ENCODE peak calls at places on chromosome 4, in six cellular contexts. E is IMR-90, A is BJ, R is heart left ventricle, M is A549, H is lower lobe of right lung. P is an unnamed sample.
A peak's percentile ranks its signal among the peaks of the same experiment; 100 is the strongest.

GRCh38 chr4:72094054-72094780 is 62.4 kb downstream of the NPFFR2 start:
- DNase-seq in E (no peak), R (no peak), A (no peak), H (peak; percentile 80), M (no peak), P (no peak)

GRCh38 chr4:43353552-43353951 is 461.0 kb downstream of the GRXCR1 start:
- DNase-seq in A (no peak), M (no peak), H (no peak), E (no peak), R (no peak), P (no peak)

GRCh38 chr4:183987529-183987946 is 82.4 kb downstream of the STOX2 start:
- DNase-seq in H (peak; percentile 69), E (peak; percentile 91), A (peak; percentile 16), M (peak; percentile 26), R (peak; percentile 87), P (peak; percentile 73)

GRCh38 chr4:123976285-123976684 is 579.7 kb downstream of the SPRY1 start:
- DNase-seq in H (no peak), M (no peak), R (no peak), E (peak; percentile 24), A (no peak), P (no peak)

GRCh38 chr4:2833671-2834000 is 10.0 kb upstream of the ADD1 start:
- DNase-seq in E (no peak), H (peak; percentile 37), M (no peak), A (no peak), R (no peak), P (peak; percentile 22)

GRCh38 chr4:97498875-97499274 is 644.4 kb downstream of the STPG2 start:
- DNase-seq in H (no peak), A (no peak), R (no peak), M (peak; percentile 1), E (no peak), P (no peak)

GRCh38 chr4:109325698-109326097 is 23.2 kb upstream of the COL25A1 start:
- DNase-seq in A (no peak), M (no peak), H (no peak), E (no peak), R (no peak), P (no peak)

GRCh38 chr4:87058272-87059073 is 123.7 kb downstream of the AFF1 start:
- DNase-seq in M (no peak), H (peak; percentile 59), R (no peak), A (no peak), E (no peak), P (no peak)

GRCh38 chr4:80875642-80876041 is 154.9 kb upstream of the BMP3 start:
- DNase-seq in R (no peak), E (no peak), M (no peak), H (no peak), A (no peak), P (no peak)

GRCh38 chr4:3157366-3157765 is 82.9 kb downstream of the HTT start:
- DNase-seq in H (no peak), E (no peak), R (no peak), A (no peak), M (no peak), P (no peak)

GRCh38 chr4:118974758-118975157 is 86.1 kb downstream of the SYNPO2 start:
- DNase-seq in A (no peak), R (no peak), E (peak; percentile 63), M (no peak), H (no peak), P (no peak)

GRCh38 chr4:82948647-82949204 is 48.2 kb downstream of the THAP9 start:
- DNase-seq in A (no peak), E (peak; percentile 52), R (no peak), M (no peak), H (no peak), P (no peak)

GRCh38 chr4:41661447-41662076 is 87.0 kb downstream of the PHOX2B start:
- DNase-seq in M (peak; percentile 35), H (peak; percentile 57), R (no peak), E (peak; percentile 48), A (no peak), P (peak; percentile 46)

GRCh38 chr4:88661724-88662123 is 35.9 kb downstream of the NAP1L5 start:
- DNase-seq in M (no peak), A (peak; percentile 71), H (no peak), R (no peak), E (peak; percentile 88), P (no peak)

GRCh38 chr4:188372856-188373255 is 233.6 kb downstream of the TRIML1 start:
- DNase-seq in R (no peak), H (no peak), A (no peak), E (peak; percentile 47), M (peak; percentile 2), P (peak; percentile 88)

GRCh38 chr4:141124224-141124623 is 9.0 kb downstream of the RNF150 start:
- DNase-seq in E (no peak), R (no peak), M (no peak), H (no peak), A (no peak), P (no peak)

GRCh38 chr4:38207110-38207457 is 246.9 kb downstream of the PTTG2 start:
- DNase-seq in M (no peak), R (no peak), H (no peak), E (no peak), A (no peak), P (no peak)

GRCh38 chr4:75542824-75543223 is 13.0 kb upstream of the ODAPH start:
- DNase-seq in A (peak; percentile 34), H (no peak), M (no peak), E (peak; percentile 96), R (no peak), P (no peak)

GRCh38 chr4:7281316-7282093 is 89.2 kb downstream of the SORCS2 start:
- DNase-seq in E (peak; percentile 25), A (no peak), R (no peak), H (no peak), M (no peak), P (no peak)

GRCh38 chr4:122122083-122122482 is 30.0 kb upstream of the BLTP1 start:
- DNase-seq in E (no peak), H (no peak), M (no peak), A (no peak), R (no peak), P (no peak)

GRCh38 chr4:51890760-51891159 is 47.8 kb downstream of the DCUN1D4 start:
- DNase-seq in H (no peak), R (no peak), A (no peak), M (no peak), E (no peak), P (no peak)

GRCh38 chr4:74440356-74440755 is 4.6 kb upstream of the AREG start:
- DNase-seq in A (no peak), H (no peak), E (no peak), R (no peak), M (no peak), P (no peak)

GRCh38 chr4:4394644-4395043 is 7.7 kb downstream of the NSG1 start:
- DNase-seq in R (peak; percentile 13), M (no peak), H (no peak), A (no peak), E (peak; percentile 51), P (no peak)

GRCh38 chr4:11424000-11424399 is 4.7 kb downstream of the HS3ST1 start:
- DNase-seq in R (no peak), H (no peak), E (peak; percentile 4), A (no peak), M (peak; percentile 25), P (no peak)
- TF ChIP-seq CTCF in R (peak; percentile 17), H (peak; percentile 38), E (no peak), A (no peak), M (peak; percentile 29), P (peak; percentile 29)

GRCh38 chr4:101791189-101791572 is 651 bp downstream of the BANK1 start:
- DNase-seq in A (no peak), E (no peak), R (no peak), H (no peak), M (peak; percentile 15), P (no peak)
- H3K4me3 ChIP-seq in A (peak overlapping the region; percentile 35), E (no peak overlapping the region), R (peak overlapping the region; percentile 67), H (peak overlapping the region; percentile 59), M (peak overlapping the region; percentile 46), P (peak overlapping the region; percentile 58)

DNA sequence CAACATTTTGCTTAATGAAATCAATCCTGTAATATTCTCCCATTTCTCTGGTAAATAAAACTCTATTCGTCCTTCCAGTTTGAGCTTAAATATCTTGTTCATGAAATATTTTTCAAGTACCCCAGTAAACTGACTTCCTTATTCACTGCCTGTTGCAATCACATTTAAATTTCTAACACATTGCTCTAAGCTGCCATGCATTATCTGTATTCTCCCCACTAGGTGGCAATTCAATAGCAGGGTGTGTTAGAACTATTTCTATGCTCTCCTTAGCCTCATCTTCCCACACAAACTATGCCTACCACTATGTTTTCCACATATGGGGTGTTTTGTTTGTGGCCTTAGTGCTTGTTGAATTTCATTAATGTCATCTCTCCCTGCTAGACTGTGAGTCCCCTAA is 377.1 kb upstream of the HS3ST1 start:
- DNase-seq in H (no peak), A (no peak), E (peak; percentile 1), R (no peak), M (peak; percentile 2), P (peak; percentile 7)
- TF ChIP-seq CTCF in H (peak; percentile 59), A (no peak), E (peak; percentile 22), R (peak; percentile 55), M (peak; percentile 25), P (peak; percentile 40)

GRCh38 chr4:212438-213174 is 88.3 kb downstream of the ZNF718 start:
- DNase-seq in H (peak; percentile 61), M (no peak), E (peak; percentile 71), R (peak; percentile 88), A (peak; percentile 49), P (no peak)

GRCh38 chr4:217891-218290 is 87.4 kb downstream of the ZNF732 start:
- DNase-seq in M (no peak), E (no peak), A (no peak), R (no peak), H (no peak), P (no peak)

GRCh38 chr4:211033-211511 is 86.8 kb downstream of the ZNF718 start:
- DNase-seq in M (no peak), H (no peak), R (no peak), A (no peak), E (no peak), P (no peak)

GRCh38 chr4:213971-214370 is 89.7 kb downstream of the ZNF718 start:
- DNase-seq in A (no peak), R (no peak), H (no peak), M (no peak), E (no peak), P (no peak)
- H3K4me3 ChIP-seq in A (no peak overlapping the region), R (no peak overlapping the region), H (no peak overlapping the region), M (no peak overlapping the region), E (no peak overlapping the region), P (no peak overlapping the region)

DNA sequence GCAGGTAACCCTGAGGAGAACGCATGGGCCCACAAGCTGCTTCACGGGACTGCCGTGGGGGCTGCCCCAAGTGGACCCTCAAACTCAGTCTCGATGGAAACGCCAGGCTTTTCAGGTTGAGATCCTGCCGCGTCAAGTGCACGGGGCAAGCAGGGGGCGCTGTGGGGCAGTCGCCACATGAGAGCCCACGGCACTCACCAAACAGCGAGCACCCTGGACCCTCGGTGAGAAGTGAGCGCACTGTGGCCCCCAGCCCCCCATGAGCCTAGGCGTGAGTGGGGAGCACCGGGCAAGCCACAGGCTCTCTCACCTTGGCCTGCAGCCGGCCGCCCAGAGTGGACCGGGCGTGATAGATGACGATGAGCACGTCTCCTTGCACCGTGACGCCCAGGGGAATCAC is 50.9 kb upstream of the CPLX1 start:
- DNase-seq in A (no peak), H (no peak), E (no peak), R (no peak), M (no peak), P (no peak)
- TF ChIP-seq CTCF in A (peak; percentile 18), H (no peak), E (no peak), R (no peak), M (no peak), P (no peak)

GRCh38 chr4:26613242-26613641 is 29.4 kb downstream of the TBC1D19 start:
- DNase-seq in E (peak; percentile 37), M (no peak), R (no peak), A (no peak), H (no peak), P (no peak)
- H3K4me3 ChIP-seq in E (no peak overlapping the region), M (no peak overlapping the region), R (no peak overlapping the region), A (no peak overlapping the region), H (no peak overlapping the region), P (no peak overlapping the region)